ENCODE peak calls at places on chromosomes 12 and 14, in seven cellular contexts. T, F, V, P, X, G and I are unnamed samples.

GRCh38 chr12:112340983-112341840 is 41.0 kb downstream of the HECTD4 start:
- DNase-seq in P (no peak), G (no peak), F (no peak), X (no peak), T (no peak), V (no peak), I (no peak)

GRCh38 chr14:105486974-105487448 is 325 bp downstream of the CRIP1 start:
- DNase-seq in F (no peak), X (no peak), T (no peak), P (peak), V (peak), G (peak), I (no peak)

GRCh38 chr14:58560208-58560607 is 77.6 kb upstream of the DACT1 start:
- DNase-seq in T (peak), G (no peak), P (no peak), V (no peak), X (no peak), F (no peak), I (no peak)

GRCh38 chr12:109387425-109388166 is 39.9 kb downstream of the MYO1H start:
- DNase-seq in G (peak), X (no peak), P (no peak), V (no peak), T (peak), F (no peak), I (no peak)

GRCh38 chr12:40726366-40726765 is 34.1 kb downstream of the CNTN1 start:
- DNase-seq in P (no peak), T (no peak), V (no peak), G (no peak), X (no peak), F (no peak), I (no peak)

GRCh38 chr12:31491395-31491794 is 99.5 kb downstream of the DENND5B start:
- DNase-seq in T (no peak), P (no peak), F (no peak), V (no peak), X (no peak), G (no peak), I (no peak)

GRCh38 chr12:123077298-123078113 is 73.4 kb downstream of the PITPNM2 start:
- DNase-seq in X (no peak), V (no peak), F (no peak), P (no peak), G (no peak), T (no peak), I (no peak)

GRCh38 chr12:56385873-56386272 is 23.2 kb upstream of the APOF start:
- DNase-seq in G (no peak), P (no peak), X (peak), T (no peak), F (no peak), V (no peak), I (no peak)

GRCh38 chr12:130385193-130385592 is 47.5 kb downstream of the PIWIL1 start:
- DNase-seq in F (no peak), V (no peak), X (no peak), G (no peak), P (no peak), T (no peak), I (no peak)

GRCh38 chr14:64974563-64974962 is 2.4 kb upstream of the RAB15 start:
- DNase-seq in V (no peak), T (no peak), F (no peak), P (no peak), G (peak), X (no peak), I (no peak)

GRCh38 chr12:110449799-110450497 is at the start of gene ARPC3:
- DNase-seq in T (peak), F (peak), V (peak), X (peak), G (peak), P (peak), I (peak)

GRCh38 chr12:7142057-7142644 is 12.0 kb downstream of the CLSTN3 start:
- DNase-seq in T (peak), V (peak), F (no peak), X (peak), P (peak), G (peak), I (peak)

GRCh38 chr14:74368026-74368425 is 19.8 kb downstream of the VRTN start:
- DNase-seq in T (no peak), F (no peak), G (no peak), X (no peak), V (no peak), P (no peak), I (no peak)

GRCh38 chr12:50572275-50572674 is 67.5 kb downstream of the DIP2B start:
- DNase-seq in G (peak), F (peak), V (no peak), X (no peak), P (no peak), T (peak), I (peak)

GRCh38 chr14:76953196-76953945 is 75.1 kb downstream of the IRF2BPL start:
- DNase-seq in V (peak), F (peak), T (peak), G (peak), P (peak), X (peak), I (peak)

GRCh38 chr14:63174760-63175191 is 29.5 kb upstream of the RHOJ start:
- DNase-seq in V (no peak), P (no peak), T (peak), F (no peak), X (no peak), G (peak), I (peak)

GRCh38 chr12:71439613-71440392 is at the start of gene LGR5:
- DNase-seq in P (peak), G (peak), V (no peak), X (no peak), F (no peak), T (peak), I (no peak)

GRCh38 chr14:34912182-34912581 is 37.0 kb upstream of the BAZ1A start:
- DNase-seq in T (no peak), G (peak), X (no peak), V (no peak), F (no peak), P (no peak), I (no peak)

GRCh38 chr12:62254967-62255366 is 5.2 kb upstream of the USP15 start:
- DNase-seq in P (no peak), G (no peak), V (no peak), X (no peak), F (no peak), T (no peak), I (no peak)

GRCh38 chr14:75449703-75450102 is 21.9 kb downstream of the JDP2 start:
- DNase-seq in T (no peak), P (no peak), G (no peak), F (no peak), X (no peak), V (no peak), I (no peak)

GRCh38 chr14:24329736-24330135 is 5.1 kb downstream of the ADCY4 start:
- DNase-seq in P (no peak), X (peak), F (peak), V (peak), T (no peak), G (no peak), I (no peak)

GRCh38 chr14:88233915-88234314 is 89.2 kb downstream of the KCNK10 start:
- DNase-seq in V (no peak), P (peak), X (no peak), G (peak), T (no peak), F (no peak), I (no peak)

GRCh38 chr12:31366104-31366621 is 40.2 kb upstream of the SINHCAF start:
- DNase-seq in G (no peak), X (no peak), F (no peak), T (no peak), P (no peak), V (no peak), I (no peak)

GRCh38 chr12:2244013-2244861 is 191.4 kb downstream of the CACNA1C start:
- DNase-seq in X (no peak), G (peak), F (no peak), T (peak), V (no peak), P (no peak), I (peak)

GRCh38 chr12:63945777-63946176 is 101.3 kb downstream of the SRGAP1 start:
- DNase-seq in G (no peak), V (no peak), F (no peak), P (no peak), X (no peak), T (no peak), I (no peak)

GRCh38 chr12:63132201-63132600 is 18.8 kb downstream of the AVPR1A start:
- DNase-seq in V (no peak), X (no peak), T (no peak), P (no peak), G (no peak), F (no peak), I (no peak)

GRCh38 chr14:93031505-93032300 is 84.0 kb downstream of the ITPK1 start:
- DNase-seq in G (no peak), T (no peak), P (no peak), F (no peak), V (no peak), X (no peak), I (no peak)

GRCh38 chr14:93032301-93032929 is 83.3 kb downstream of the ITPK1 start:
- DNase-seq in F (no peak), P (no peak), G (no peak), X (no peak), V (no peak), T (no peak), I (no peak)

GRCh38 chr14:93029417-93029816 is 86.3 kb downstream of the ITPK1 start:
- DNase-seq in V (no peak), G (no peak), T (no peak), P (no peak), X (no peak), F (no peak), I (no peak)

GRCh38 chr14:93029911-93030555 is 85.7 kb downstream of the ITPK1 start:
- DNase-seq in F (no peak), G (no peak), T (peak), P (no peak), V (no peak), X (no peak), I (no peak)

GRCh38 chr14:93030761-93031160 is 85.0 kb downstream of the ITPK1 start:
- DNase-seq in X (no peak), V (no peak), P (no peak), T (no peak), G (no peak), F (no peak), I (no peak)
- H3K27ac ChIP-seq in X (no peak), V (no peak), P (no peak), T (no peak), G (no peak), F (no peak), I (no peak)

DNA sequence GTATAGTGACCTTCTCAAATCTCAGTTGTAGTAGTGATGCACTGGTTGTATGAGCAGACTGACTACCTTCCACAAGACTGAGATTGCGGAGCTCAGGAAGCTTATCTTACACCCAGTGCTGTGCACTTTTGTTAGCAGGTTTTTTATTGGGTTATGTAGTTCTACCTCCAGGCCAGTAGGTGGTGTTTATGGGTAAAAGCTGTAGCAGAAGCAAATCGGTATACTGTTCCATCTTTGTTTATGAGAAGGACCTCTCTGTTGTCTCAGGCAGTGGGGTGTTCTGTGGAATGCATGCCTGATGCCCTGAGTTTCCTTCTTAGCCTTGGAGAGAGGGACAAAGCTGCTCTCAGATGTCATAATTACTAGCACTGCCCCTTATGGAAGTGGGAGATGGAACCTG is 217.8 kb downstream of the LRFN5 start:
- DNase-seq in P (no peak), T (no peak), F (no peak), V (no peak), G (peak), X (no peak), I (no peak)
- TF ChIP-seq CTCF in P (no peak), T (no peak), F (no peak), V (no peak), G (peak), X (no peak), I (peak)

DNA sequence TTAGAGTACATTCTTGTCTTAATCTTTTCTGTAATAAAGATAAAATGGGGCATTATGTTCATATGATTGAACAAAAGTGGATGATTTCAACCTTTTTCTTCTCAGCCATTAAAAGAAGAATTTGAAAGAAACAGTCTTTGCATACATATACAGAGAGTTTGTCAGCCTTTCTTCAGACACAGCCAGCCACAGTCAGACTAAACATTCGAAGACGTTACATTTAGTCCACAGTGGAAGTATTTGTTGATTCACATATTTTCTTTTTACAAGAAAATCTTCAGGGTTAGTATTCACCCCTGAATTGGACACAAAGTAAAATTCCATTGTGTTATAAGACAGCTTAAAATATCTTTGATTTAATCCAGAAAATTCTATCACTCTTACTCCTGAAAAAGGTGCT is 36.2 kb downstream of the ETV6 start:
- DNase-seq in P (no peak), F (no peak), X (no peak), V (no peak), T (peak), G (no peak), I (no peak)
- H3K27ac ChIP-seq in P (no peak), F (no peak), X (no peak), V (no peak), T (no peak), G (no peak), I (no peak)

DNA sequence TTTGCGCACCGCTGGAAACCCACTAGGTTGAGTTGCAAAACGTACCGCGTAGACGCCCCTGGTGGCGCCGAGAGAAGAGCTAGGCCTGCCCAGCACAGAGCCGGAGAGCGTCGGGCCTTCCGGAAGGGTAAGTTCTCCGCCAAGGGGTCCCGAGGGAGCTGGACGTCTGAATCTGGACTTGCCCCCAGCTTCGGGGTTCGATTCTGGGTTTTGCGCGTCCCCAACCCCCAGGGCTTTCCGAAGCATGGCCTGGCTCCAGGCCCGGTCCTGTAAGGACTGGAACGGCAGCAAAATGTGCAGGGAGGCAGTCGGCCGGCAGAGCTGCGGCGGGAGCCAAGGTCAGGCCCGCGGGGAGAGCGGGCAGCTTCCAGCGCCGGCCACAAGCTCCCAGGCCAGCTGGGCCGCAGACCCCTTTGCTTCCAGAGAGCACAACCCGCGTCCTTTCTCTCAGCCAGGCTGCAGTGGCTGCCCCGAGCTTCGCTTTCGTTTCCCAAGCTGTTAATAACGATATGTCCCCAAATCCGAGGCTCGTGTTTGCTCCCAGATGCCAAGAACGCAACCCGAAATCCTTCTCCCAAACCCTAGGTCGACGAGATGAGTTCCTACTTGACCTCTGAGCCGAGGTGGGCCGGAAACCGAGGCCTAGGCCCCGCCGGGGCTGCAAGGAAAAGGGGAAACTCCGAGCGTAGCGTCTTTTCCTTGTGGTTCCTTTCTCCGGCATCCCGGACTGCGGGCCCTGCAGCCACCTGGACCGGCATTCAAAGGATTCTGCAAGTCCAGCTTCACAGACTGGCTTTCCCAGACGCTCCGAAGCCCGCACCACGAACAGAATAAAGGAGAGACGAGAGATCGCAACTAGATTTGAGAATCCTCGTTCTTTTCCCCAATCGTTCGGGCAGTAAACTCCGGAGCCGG is 3.2 kb upstream of the TBX5 start:
- DNase-seq in V (no peak), P (no peak), T (peak), F (no peak), G (peak), X (no peak), I (no peak)
- TF ChIP-seq CTCF in V (no peak), P (no peak), T (no peak), F (no peak), G (no peak), X (no peak), I (no peak)